ENCODE peak calls at places on chromosomes 2 and 18, in seven cellular contexts. Q is AG10803; O is GDM1; Z is WTC11; K is G401; H is activated naive CD4-positive, alpha-beta T cell treated with anti-CD3 and anti-CD28 coated beads, Interleukin-2, amount 50 U/mL, for 16 hours; N is pancreas. M is an unnamed sample.
A peak's percentile ranks its signal among the peaks of the same experiment; 100 is the strongest.

GRCh38 chr2:140624188-140624587 is 1506.6 kb downstream of the LRP1B start:
- DNase-seq in Q (no peak), O (no peak), Z (no peak), K (no peak), H (no peak), N (no peak), M (no peak)

GRCh38 chr2:168848220-168848619 is 42.0 kb downstream of the SPC25 start:
- DNase-seq in Q (no peak), O (no peak), Z (no peak), K (no peak), H (no peak), N (no peak), M (no peak)

GRCh38 chr2:212547716-212548458 is 9.3 kb upstream of the ERBB4 start:
- DNase-seq in Q (no peak), O (no peak), Z (no peak), K (no peak), H (no peak), N (no peak), M (no peak)

GRCh38 chr2:235011929-235012631 is 60.3 kb downstream of the SH3BP4 start:
- DNase-seq in Q (no peak), O (no peak), Z (no peak), K (no peak), H (no peak), N (no peak), M (no peak)

GRCh38 chr2:133200684-133201421 is 367.4 kb downstream of the NCKAP5 start:
- DNase-seq in Q (peak; percentile 91), O (no peak), Z (no peak), K (no peak), H (no peak), N (no peak), M (no peak)

GRCh38 chr2:54672587-54673456 is 50.6 kb upstream of the EML6 start:
- DNase-seq in Q (peak; percentile 32), O (no peak), Z (no peak), K (no peak), H (no peak), N (no peak), M (no peak)

GRCh38 chr2:235219048-235219447 is 267.2 kb downstream of the SH3BP4 start:
- DNase-seq in Q (no peak), O (no peak), Z (no peak), K (no peak), H (no peak), N (no peak), M (no peak)

GRCh38 chr2:217886720-217887309 is 116.0 kb downstream of the TNS1 start:
- DNase-seq in Q (peak; percentile 74), O (peak; percentile 29), Z (peak; percentile 86), K (peak; percentile 69), H (peak; percentile 60), N (no peak), M (no peak)

GRCh38 chr2:204696124-204696523 is 150.8 kb downstream of the PARD3B start:
- DNase-seq in Q (no peak), O (no peak), Z (no peak), K (no peak), H (no peak), N (no peak), M (no peak)

GRCh38 chr2:176934869-176935415 is 277.7 kb upstream of the HNRNPA3 start:
- DNase-seq in Q (peak; percentile 4), O (no peak), Z (no peak), K (no peak), H (no peak), N (no peak), M (no peak)

GRCh38 chr2:94759211-94759610 is 112.0 kb upstream of the TEKT4 start:
- DNase-seq in Q (no peak), O (peak; percentile 4), Z (no peak), K (no peak), H (no peak), N (no peak), M (no peak)

GRCh38 chr2:154133823-154134222 is 262.1 kb downstream of the GALNT13 start:
- DNase-seq in Q (peak; percentile 73), O (no peak), Z (no peak), K (peak; percentile 58), H (no peak), N (no peak), M (no peak)

GRCh38 chr2:74707837-74708236 is 53.8 kb downstream of the SEMA4F start:
- DNase-seq in Q (no peak), O (no peak), Z (no peak), K (no peak), H (no peak), N (no peak), M (no peak)

GRCh38 chr2:173048901-173049661 is 26.6 kb upstream of the MAP3K20 start:
- DNase-seq in Q (peak; percentile 97), O (no peak), Z (no peak), K (peak; percentile 9), H (peak; percentile 28), N (no peak), M (no peak)

GRCh38 chr18:59540819-59541218 is 156.4 kb downstream of the CCBE1 start:
- DNase-seq in Q (peak; percentile 74), O (no peak), Z (no peak), K (no peak), H (no peak), N (no peak), M (no peak)

GRCh38 chr2:109171444-109172334 is 42.7 kb downstream of the SH3RF3 start:
- DNase-seq in Q (peak; percentile 99), O (no peak), Z (no peak), K (no peak), H (no peak), N (no peak), M (no peak)

GRCh38 chr2:208545398-208546042 is 138.9 kb downstream of the PTH2R start:
- DNase-seq in Q (no peak), O (no peak), Z (no peak), K (no peak), H (no peak), N (no peak), M (no peak)

GRCh38 chr2:217356795-217357194 is 496.9 kb upstream of the TNP1 start:
- DNase-seq in Q (peak; percentile 78), O (no peak), Z (no peak), K (peak; percentile 30), H (no peak), N (no peak), M (no peak)

GRCh38 chr2:74481961-74482800 is 617 bp downstream of the CCDC142 start:
- DNase-seq in Q (peak; percentile 41), O (no peak), Z (peak; percentile 66), K (no peak), H (peak; percentile 61), N (peak; percentile 88), M (peak; percentile 77)

GRCh38 chr2:72137498-72138010 is 10.1 kb downstream of the CYP26B1 start:
- DNase-seq in Q (peak; percentile 25), O (no peak), Z (peak; percentile 91), K (peak; percentile 66), H (peak; percentile 61), N (peak; percentile 86), M (peak; percentile 69)